ENCODE peak calls at places on chromosomes 7 and 10, in four cellular contexts. P is A549, L is GM12878, W is HepG2. F is an unnamed sample.

GRCh38 chr7:112386619-112387018 is 63.6 kb upstream of the IFRD1 start:
- DNase-seq in W (no peak), L (no peak), P (no peak), F (no peak)

GRCh38 chr7:23353172-23353571 is 54.0 kb downstream of the MALSU1 start:
- DNase-seq in P (no peak), L (peak), W (no peak), F (no peak)

GRCh38 chr7:4882169-4882741 is 1.3 kb downstream of the RADIL start:
- DNase-seq in P (no peak), L (no peak), W (no peak), F (peak)

GRCh38 chr10:101879456-101880189 is 36.0 kb upstream of the KCNIP2 start:
- DNase-seq in W (no peak), P (peak), L (no peak), F (no peak)

GRCh38 chr7:151094675-151095074 is 8.4 kb downstream of the AGAP3 start:
- DNase-seq in W (no peak), L (no peak), P (no peak), F (no peak)

GRCh38 chr7:152925412-152926147 is 166.0 kb downstream of the ACTR3B start:
- DNase-seq in W (no peak), L (no peak), P (no peak), F (no peak)

GRCh38 chr10:97974108-97974507 is 56.3 kb downstream of the CRTAC1 start:
- DNase-seq in P (no peak), W (no peak), L (no peak), F (no peak)

GRCh38 chr10:79435271-79436065 is 10.0 kb downstream of the ZCCHC24 start:
- DNase-seq in P (no peak), W (no peak), L (no peak), F (no peak)

GRCh38 chr7:120583835-120584586 is 273.9 kb downstream of the TSPAN12 start:
- DNase-seq in P (no peak), W (no peak), L (no peak), F (no peak)

GRCh38 chr7:111486472-111487142 is 75.7 kb downstream of the IMMP2L start:
- DNase-seq in L (peak), P (peak), W (peak), F (peak)

GRCh38 chr7:12281026-12281425 is 69.9 kb downstream of the TMEM106B start:
- DNase-seq in L (no peak), W (no peak), P (no peak), F (no peak)

GRCh38 chr10:7666253-7667023 is at the start of gene ITIH5:
- DNase-seq in W (no peak), P (no peak), L (no peak), F (no peak)

GRCh38 chr10:59623823-59624535 is 85.7 kb downstream of the SLC16A9 start:
- DNase-seq in L (no peak), P (no peak), W (no peak), F (no peak)

GRCh38 chr10:43038783-43039628 is 37.9 kb upstream of the RET start:
- DNase-seq in L (no peak), W (no peak), P (no peak), F (no peak)

GRCh38 chr10:22479419-22479818 is 134.1 kb downstream of the SPAG6 start:
- DNase-seq in W (no peak), P (no peak), L (no peak), F (peak)

GRCh38 chr7:81294897-81295515 is 376.2 kb upstream of the SEMA3C start:
- DNase-seq in L (no peak), P (no peak), W (no peak), F (no peak)

GRCh38 chr10:9550810-9551209 is 1466.9 kb upstream of the CELF2 start:
- DNase-seq in L (no peak), W (no peak), P (no peak), F (no peak)

GRCh38 chr7:51263631-51264484 is 52.8 kb downstream of the COBL start:
- DNase-seq in P (no peak), L (no peak), W (no peak), F (no peak)

GRCh38 chr10:131758942-131759315 is 141.9 kb upstream of the PPP2R2D start:
- DNase-seq in W (no peak), P (no peak), L (no peak), F (no peak)

GRCh38 chr7:142153400-142153799 is 41.9 kb downstream of the MGAM2 start:
- DNase-seq in W (peak), L (no peak), P (peak), F (peak)

GRCh38 chr7:120792091-120792860 is 65.7 kb downstream of the TSPAN12 start:
- DNase-seq in L (peak), W (peak), P (peak), F (peak)

GRCh38 chr10:50375051-50375452 is 123.7 kb upstream of the ASAH2 start:
- DNase-seq in W (no peak), P (no peak), L (no peak), F (no peak)

GRCh38 chr7:106566174-106566573 is 94.8 kb downstream of the CCDC71L start:
- DNase-seq in P (no peak), L (no peak), W (no peak), F (no peak)

DNA sequence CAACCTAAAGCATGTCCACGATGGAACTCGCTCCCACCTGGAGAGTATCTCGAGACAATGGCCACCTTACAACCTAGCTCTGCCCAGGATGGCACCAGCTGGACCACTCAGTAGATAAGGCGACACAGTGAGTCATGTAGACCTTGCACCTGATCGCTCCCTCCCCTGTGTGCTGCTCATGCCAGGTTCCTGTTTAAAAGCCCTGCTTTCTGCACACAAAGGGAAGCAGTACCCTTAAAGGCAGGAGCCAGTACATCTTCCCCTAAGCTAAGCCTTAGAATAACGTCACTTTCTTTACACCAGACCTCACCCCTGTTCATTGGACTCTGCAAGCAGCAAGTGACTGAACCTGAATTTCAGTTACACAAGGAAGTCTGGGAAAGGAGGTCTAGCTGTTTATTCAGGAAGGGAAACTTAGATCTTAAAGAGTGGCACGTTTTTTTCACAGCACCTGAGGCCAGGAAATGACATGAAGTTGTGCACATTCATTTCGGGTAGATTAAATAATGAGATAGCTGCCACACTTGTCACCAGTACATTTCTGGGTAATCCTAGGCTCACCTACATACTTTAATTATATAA is 117.9 kb downstream of the MTPAP start:
- DNase-seq in L (no peak), W (peak), P (no peak), F (no peak)
- TF ChIP-seq JUNB in L (no peak), W (no peak), P (no peak), F (no peak)

GRCh38 chr10:123868058-123868995 is 23.3 kb downstream of the CPXM2 start:
- DNase-seq in L (no peak), P (no peak), W (peak), F (no peak)
- TF ChIP-seq CEBPB in L (no peak), P (no peak), W (peak), F (no peak)

GRCh38 chr7:37930226-37930948 is 9.9 kb downstream of the EPDR1 start:
- DNase-seq in P (peak), L (no peak), W (no peak), F (no peak)
- TF ChIP-seq JUNB in P (no peak), L (no peak), W (no peak), F (no peak)

GRCh38 chr10:23912884-23913401 is 296.0 kb upstream of the KIAA1217 start:
- DNase-seq in P (no peak), W (no peak), L (no peak), F (no peak)
- TF ChIP-seq CEBPB in P (no peak), W (no peak), L (no peak), F (no peak)

DNA sequence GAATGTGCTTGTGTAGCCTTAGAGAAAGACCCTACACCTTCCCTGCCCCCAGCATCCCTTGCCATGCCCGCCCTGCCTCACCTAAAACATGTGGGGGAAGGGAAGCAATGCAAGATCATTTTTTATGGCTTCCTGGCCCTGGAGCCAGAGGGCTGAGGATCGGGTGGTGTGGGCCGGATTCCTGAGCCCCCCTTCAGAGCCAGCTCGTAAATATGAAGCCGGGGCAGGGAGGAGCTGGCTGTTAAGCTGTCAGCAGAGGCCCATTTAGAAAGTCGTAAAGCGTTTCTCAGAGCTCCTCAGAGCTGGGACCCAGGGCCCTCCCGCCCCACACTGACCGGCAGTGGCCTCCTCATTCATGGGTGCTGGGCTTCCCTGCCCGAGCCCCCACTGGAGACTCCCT is 23.9 kb downstream of the UNC5B start:
- DNase-seq in P (no peak), L (no peak), W (no peak), F (no peak)
- TF ChIP-seq JUNB in P (no peak), L (no peak), W (no peak), F (no peak)

GRCh38 chr7:86964973-86965726 is 94.3 kb downstream of the ELAPOR2 start:
- DNase-seq in W (no peak), P (no peak), L (no peak), F (no peak)
- TF ChIP-seq CEBPB in W (no peak), P (no peak), L (no peak), F (no peak)

GRCh38 chr7:130430841-130431713 is 9.7 kb downstream of the CEP41 start:
- DNase-seq in P (no peak), W (no peak), L (no peak), F (no peak)

GRCh38 chr7:130433336-130433735 is 7.5 kb downstream of the CEP41 start:
- DNase-seq in P (no peak), W (no peak), L (no peak), F (no peak)

GRCh38 chr7:130435455-130435854 is 5.4 kb downstream of the CEP41 start:
- DNase-seq in W (no peak), L (no peak), P (no peak), F (no peak)

GRCh38 chr7:130436253-130436652 is 4.6 kb downstream of the CEP41 start:
- DNase-seq in P (no peak), W (no peak), L (no peak), F (no peak)

DNA sequence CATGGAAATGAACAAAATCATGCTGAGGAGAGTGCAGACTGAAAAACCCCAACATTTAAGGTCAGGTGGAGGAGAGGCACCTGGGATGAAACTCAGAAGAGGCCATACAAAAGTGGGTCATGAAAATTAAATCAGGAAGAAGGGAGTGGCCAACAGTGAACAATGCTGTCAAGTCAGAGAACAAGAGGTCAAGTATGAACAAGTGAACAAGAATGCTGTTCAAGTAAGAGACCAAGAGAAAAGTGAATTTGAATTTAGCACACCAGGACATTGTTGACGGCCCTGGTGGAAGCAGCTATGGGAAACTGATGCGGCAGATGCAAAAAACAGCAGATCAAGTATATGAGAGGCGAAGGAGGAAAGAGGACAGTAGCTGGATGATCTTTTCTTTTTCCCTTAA is 7.9 kb downstream of the CEP41 start:
- DNase-seq in L (no peak), W (no peak), P (no peak), F (no peak)
- TF ChIP-seq JUNB in L (no peak), W (no peak), P (no peak), F (no peak)